ENCODE peak calls at places on chromosomes 5 and 9, in eight cellular contexts. L is SK-N-SH, R is Panc1, G is stomach, B is sigmoid colon, U is transverse colon, O is upper lobe of left lung, E is spleen. C is an unnamed sample.

GRCh38 chr9:105069285-105070065 is 141.5 kb upstream of the ABCA1 start:
- DNase-seq in L (no peak), R (no peak), G (no peak), B (no peak), U (no peak), O (no peak), E (no peak), C (no peak)

GRCh38 chr9:104747565-104748358 is at the start of gene NIPSNAP3A:
- DNase-seq in L (peak), R (peak), G (peak), B (peak), U (peak), O (peak), E (peak), C (peak)

GRCh38 chr9:77997611-77998349 is 33.8 kb downstream of the GNAQ start:
- DNase-seq in L (peak), R (no peak), G (no peak), B (peak), U (no peak), O (peak), E (peak), C (no peak)

GRCh38 chr9:127844821-127845359 is 9.6 kb downstream of the ENG start:
- DNase-seq in L (no peak), R (no peak), G (no peak), B (no peak), U (no peak), O (no peak), E (no peak), C (no peak)

GRCh38 chr5:10827571-10827970 is 66.5 kb upstream of the DAP start:
- DNase-seq in L (no peak), R (no peak), G (no peak), B (no peak), U (no peak), O (no peak), E (no peak), C (no peak)

GRCh38 chr5:34709861-34710673 is 53.9 kb downstream of the RAI14 start:
- DNase-seq in L (no peak), R (no peak), G (no peak), B (no peak), U (no peak), O (no peak), E (no peak), C (no peak)

GRCh38 chr9:94864183-94864582 is 137.7 kb downstream of the AOPEP start:
- DNase-seq in L (no peak), R (no peak), G (no peak), B (no peak), U (no peak), O (no peak), E (no peak), C (no peak)

GRCh38 chr9:82540175-82540574 is 522.8 kb downstream of the RASEF start:
- DNase-seq in L (no peak), R (no peak), G (no peak), B (no peak), U (no peak), O (no peak), E (no peak), C (no peak)

GRCh38 chr9:134796882-134797281 is 83.7 kb upstream of the FCN2 start:
- DNase-seq in L (no peak), R (no peak), G (no peak), B (no peak), U (no peak), O (peak), E (no peak), C (no peak)

GRCh38 chr5:139243425-139243965 is 45.3 kb upstream of the SIL1 start:
- DNase-seq in L (no peak), R (no peak), G (no peak), B (no peak), U (no peak), O (no peak), E (no peak), C (no peak)

GRCh38 chr5:171336486-171337206 is 27.6 kb downstream of the TLX3 start:
- DNase-seq in L (no peak), R (peak), G (peak), B (no peak), U (peak), O (no peak), E (peak), C (no peak)

GRCh38 chr5:94968507-94969095 is 316.3 kb downstream of the MCTP1 start:
- DNase-seq in L (peak), R (peak), G (no peak), B (no peak), U (no peak), O (no peak), E (no peak), C (peak)

GRCh38 chr9:78314953-78315870 is 18.3 kb downstream of the PSAT1 start:
- DNase-seq in L (no peak), R (no peak), G (no peak), B (no peak), U (no peak), O (no peak), E (no peak), C (no peak)

GRCh38 chr9:84174486-84174885 is 166.1 kb downstream of the SLC28A3 start:
- DNase-seq in L (no peak), R (no peak), G (no peak), B (no peak), U (no peak), O (no peak), E (no peak), C (no peak)

GRCh38 chr5:174317261-174317894 is 271.9 kb downstream of the NSG2 start:
- DNase-seq in L (peak), R (peak), G (no peak), B (peak), U (no peak), O (no peak), E (peak), C (no peak)
- TF ChIP-seq CTCF in L (peak), R (peak), G (no peak), B (peak), U (peak), O (peak), E (peak), C (no peak)

GRCh38 chr5:56183507-56183906 is 49.6 kb downstream of the ANKRD55 start:
- DNase-seq in L (no peak), R (peak), G (no peak), B (no peak), U (no peak), O (no peak), E (no peak), C (no peak)
- TF ChIP-seq POLR2AphosphoS5 in L (no peak), R (no peak), G (no peak), B (no peak), U (no peak), O (no peak), E (no peak), C (no peak)

GRCh38 chr5:149439899-149440655 is 61.0 kb upstream of the IL17B start:
- DNase-seq in L (peak), R (no peak), G (peak), B (no peak), U (peak), O (no peak), E (no peak), C (peak)
- TF ChIP-seq CTCF in L (peak), R (peak), G (no peak), B (peak), U (peak), O (peak), E (no peak), C (peak)

DNA sequence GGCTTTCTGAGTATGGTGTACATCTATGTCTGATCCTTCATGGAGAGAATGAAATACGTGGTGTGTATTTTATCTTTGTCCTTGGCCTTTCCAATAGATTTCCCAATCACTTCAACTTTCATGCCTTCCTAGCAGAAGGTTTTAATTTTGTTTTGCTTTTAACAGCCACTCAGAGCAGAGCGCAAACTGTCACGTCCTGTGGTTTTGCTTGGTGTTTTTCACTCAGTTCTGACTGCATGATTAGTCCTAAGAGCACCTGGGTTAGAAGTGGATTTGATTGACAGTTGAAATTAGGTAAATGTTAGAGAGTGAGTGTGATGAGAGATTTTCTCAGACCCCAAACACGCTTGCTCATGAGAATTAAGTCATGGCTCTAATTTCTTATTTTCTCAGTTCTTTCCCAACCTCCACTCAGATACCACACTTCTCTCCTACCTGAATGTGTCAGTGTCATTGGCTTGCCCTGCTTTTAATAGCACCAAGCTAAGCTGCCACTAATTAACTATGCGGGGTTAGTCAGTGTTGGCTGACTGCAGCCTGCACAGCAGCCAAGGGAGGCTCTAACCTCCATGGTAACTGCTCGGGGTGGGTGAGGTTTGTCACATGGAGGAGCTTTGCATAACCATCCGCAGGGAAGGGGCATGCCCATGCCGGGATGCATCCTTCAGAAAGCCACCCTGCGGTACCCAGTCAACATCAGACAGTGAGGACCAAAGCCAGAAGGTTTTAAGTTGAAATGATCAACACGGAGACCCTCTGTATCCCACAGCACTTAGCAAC is 173.4 kb downstream of the NR3C1 start:
- DNase-seq in L (no peak), R (no peak), G (no peak), B (peak), U (no peak), O (no peak), E (no peak), C (no peak)
- TF ChIP-seq POLR2AphosphoS5 in L (no peak), R (no peak), G (no peak), B (no peak), U (no peak), O (no peak), E (no peak), C (no peak)

DNA sequence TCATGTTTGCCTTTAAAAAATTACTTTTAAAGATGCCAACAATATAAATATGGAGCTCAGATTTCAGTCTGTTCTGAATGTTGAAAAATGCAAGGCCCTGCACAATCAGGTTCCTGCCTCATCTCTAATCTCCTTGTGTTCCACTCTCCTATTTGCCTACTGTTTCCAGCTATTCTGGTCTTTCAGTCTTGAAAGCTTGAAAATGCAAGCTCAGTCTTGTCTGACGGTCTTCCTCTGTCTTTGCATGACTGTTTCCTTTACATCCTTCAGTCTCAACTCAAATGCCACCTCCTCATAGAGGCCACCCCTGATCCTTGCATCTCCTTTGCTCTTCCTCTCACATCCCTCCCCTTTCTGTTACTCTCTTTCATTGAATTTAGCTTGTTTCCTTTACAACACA is 354.9 kb downstream of the KIF4B start:
- DNase-seq in L (no peak), R (no peak), G (no peak), B (no peak), U (no peak), O (no peak), E (no peak), C (no peak)
- TF ChIP-seq CTCF in L (no peak), R (no peak), G (no peak), B (no peak), U (no peak), O (no peak), E (no peak), C (no peak)

GRCh38 chr9:97941323-97941722 is 3.4 kb upstream of the HEMGN start:
- DNase-seq in L (no peak), R (no peak), G (no peak), B (no peak), U (no peak), O (no peak), E (no peak), C (no peak)

GRCh38 chr9:97940707-97941106 is 2.7 kb upstream of the HEMGN start:
- DNase-seq in L (no peak), R (no peak), G (no peak), B (no peak), U (no peak), O (no peak), E (no peak), C (no peak)

GRCh38 chr9:97940233-97940632 is 2.3 kb upstream of the HEMGN start:
- DNase-seq in L (no peak), R (no peak), G (no peak), B (no peak), U (no peak), O (no peak), E (no peak), C (no peak)

GRCh38 chr9:97935291-97935690 is 2.7 kb downstream of the HEMGN start:
- DNase-seq in L (no peak), R (no peak), G (no peak), B (no peak), U (no peak), O (no peak), E (no peak), C (no peak)

GRCh38 chr9:97938081-97938644 is at the start of gene HEMGN:
- DNase-seq in L (no peak), R (no peak), G (no peak), B (no peak), U (peak), O (no peak), E (no peak), C (no peak)
- TF ChIP-seq POLR2AphosphoS5 in L (no peak), R (no peak), G (no peak), B (no peak), U (no peak), O (no peak), E (no peak), C (no peak)